ENCODE peak calls at places on chromosomes 6 and 20, in six cellular contexts. N, M, H, I, U and E are unnamed samples.

GRCh38 chr6:46903175-46903574 is 18.6 kb downstream of the ADGRF5 start:
- DNase-seq in N (no peak), U (no peak), M (no peak), H (no peak), I (no peak), E (no peak)

GRCh38 chr6:80197474-80197873 is 91.0 kb downstream of the BCKDHB start:
- DNase-seq in H (no peak), U (no peak), N (no peak), I (no peak), M (no peak), E (peak)

GRCh38 chr6:163281661-163282060 is 132.9 kb upstream of the QKI start:
- DNase-seq in M (no peak), H (no peak), N (no peak), U (no peak), I (no peak), E (no peak)

GRCh38 chr6:47729019-47729418 is 30.6 kb downstream of the ADGRF4 start:
- DNase-seq in H (no peak), I (no peak), N (no peak), M (no peak), U (no peak), E (no peak)

GRCh38 chr20:5657190-5657872 is 92.9 kb upstream of the SHLD1 start:
- DNase-seq in U (no peak), I (no peak), H (no peak), N (no peak), M (no peak), E (peak)

GRCh38 chr6:3341467-3341866 is 82.7 kb downstream of the PSMG4 start:
- DNase-seq in H (no peak), M (no peak), U (no peak), I (no peak), N (no peak), E (peak)

GRCh38 chr20:53517146-53517545 is 76.5 kb downstream of the ZNF217 start:
- DNase-seq in M (no peak), N (no peak), U (no peak), I (no peak), H (no peak), E (no peak)

GRCh38 chr6:1786455-1787108 is 176.9 kb downstream of the FOXC1 start:
- DNase-seq in U (no peak), I (no peak), N (peak), H (no peak), M (no peak), E (no peak)

GRCh38 chr6:6005467-6006427 is 978 bp downstream of the NRN1 start:
- DNase-seq in I (no peak), N (no peak), H (no peak), M (no peak), U (no peak), E (no peak)

GRCh38 chr20:33408716-33409654 is 7.7 kb upstream of the CDK5RAP1 start:
- DNase-seq in N (no peak), M (no peak), I (no peak), H (peak), U (no peak), E (no peak)

GRCh38 chr6:146984251-146984924 is 219.8 kb upstream of the STXBP5 start:
- DNase-seq in M (no peak), H (no peak), U (no peak), I (no peak), N (no peak), E (no peak)

GRCh38 chr6:144922120-144922722 is 637.1 kb downstream of the UTRN start:
- DNase-seq in U (no peak), H (no peak), I (no peak), M (no peak), N (no peak), E (peak)

GRCh38 chr6:35311390-35312075 is 13.9 kb downstream of the DEF6 start:
- DNase-seq in M (no peak), I (no peak), N (peak), U (no peak), H (no peak), E (no peak)

GRCh38 chr6:104606361-104606760 is 253.4 kb downstream of the HACE1 start:
- DNase-seq in H (no peak), N (no peak), U (no peak), I (no peak), M (no peak), E (no peak)

GRCh38 chr6:14799928-14800327 is 445.9 kb upstream of the JARID2 start:
- DNase-seq in U (no peak), N (peak), M (peak), I (no peak), H (peak), E (peak)

GRCh38 chr6:25472314-25472713 is 179.7 kb upstream of the SCGN start:
- DNase-seq in I (no peak), U (no peak), H (peak), M (no peak), N (no peak), E (no peak)

GRCh38 chr6:129476810-129477209 is 233.2 kb downstream of the ARHGAP18 start:
- DNase-seq in U (no peak), I (no peak), N (no peak), M (no peak), H (no peak), E (no peak)

GRCh38 chr6:1596088-1596852 is 13.4 kb upstream of the FOXC1 start:
- DNase-seq in H (peak), M (peak), N (peak), I (no peak), U (peak), E (no peak)

GRCh38 chr6:93417421-93417996 is 1.9 kb downstream of the EPHA7 start:
- DNase-seq in U (no peak), N (no peak), I (peak), H (no peak), M (peak), E (no peak)

GRCh38 chr6:38262609-38263008 is 377.1 kb downstream of the BTBD9 start:
- DNase-seq in I (no peak), U (no peak), M (no peak), N (no peak), H (no peak), E (peak)

GRCh38 chr6:146767632-146768031 is 168.9 kb downstream of the ADGB start:
- DNase-seq in U (no peak), I (no peak), N (no peak), M (no peak), H (no peak), E (no peak)

GRCh38 chr6:131419698-131420097 is 153.3 kb upstream of the ARG1 start:
- DNase-seq in N (no peak), M (no peak), H (no peak), U (no peak), I (no peak), E (no peak)

GRCh38 chr20:21303872-21304586 is 898 bp downstream of the XRN2 start:
- DNase-seq in H (no peak), I (no peak), M (no peak), U (no peak), N (no peak), E (no peak)

GRCh38 chr6:13404115-13404891 is 76.0 kb upstream of the TBC1D7 start:
- DNase-seq in N (no peak), U (no peak), H (no peak), M (no peak), I (no peak), E (no peak)

GRCh38 chr6:3221579-3221978 is 5.9 kb downstream of the TUBB2B start:
- DNase-seq in M (no peak), N (no peak), I (no peak), U (no peak), H (no peak), E (no peak)

GRCh38 chr6:121222656-121223055 is 111.6 kb downstream of the TBC1D32 start:
- DNase-seq in I (no peak), N (no peak), H (no peak), M (no peak), U (no peak), E (peak)

GRCh38 chr20:11394145-11394833 is 523.4 kb upstream of the BTBD3 start:
- DNase-seq in H (no peak), I (no peak), U (no peak), M (no peak), N (no peak), E (peak)

GRCh38 chr20:8215516-8215915 is 83.5 kb downstream of the PLCB1 start:
- DNase-seq in U (no peak), M (no peak), I (no peak), H (no peak), N (no peak), E (no peak)

GRCh38 chr6:41191569-41191968 is 9.4 kb downstream of the TREML2 start:
- DNase-seq in M (no peak), N (peak), H (peak), I (no peak), U (no peak), E (no peak)

GRCh38 chr6:132131777-132132176 is 180.6 kb upstream of the CCN2 start:
- DNase-seq in I (no peak), U (no peak), N (no peak), H (peak), M (no peak), E (peak)

GRCh38 chr20:45685896-45686295 is 15.9 kb upstream of the WFDC11 start:
- DNase-seq in H (no peak), N (no peak), I (no peak), M (no peak), U (no peak), E (peak)

GRCh38 chr6:51608932-51609331 is 478.5 kb downstream of the PKHD1 start:
- DNase-seq in I (no peak), M (no peak), U (no peak), N (no peak), H (no peak), E (no peak)

GRCh38 chr6:79463721-79464120 is 73.5 kb downstream of the LCA5 start:
- DNase-seq in U (no peak), H (no peak), I (no peak), M (no peak), N (no peak), E (no peak)

GRCh38 chr6:132362318-132363185 is 38.7 kb downstream of the MOXD1 start:
- DNase-seq in H (no peak), N (no peak), U (no peak), I (no peak), M (no peak), E (no peak)